ENCODE peak calls at places on chromosome 19, in ten cellular contexts. J, L, E, H, I, O, V, D, Y and S are unnamed samples.

GRCh38 chr19:39130337-39131254 is 5.0 kb downstream of the PAK4 start:
- DNase-seq in D (no peak), I (no peak), Y (no peak), L (no peak), O (no peak), H (no peak), E (no peak), V (no peak), J (no peak), S (no peak)

GRCh38 chr19:50695251-50696064 is 24.1 kb downstream of the SHANK1 start:
- DNase-seq in J (peak; percentile 8), I (no peak), V (no peak), D (no peak), Y (no peak), E (no peak), H (no peak), O (no peak), L (no peak), S (peak; percentile 24)

GRCh38 chr19:17765069-17765618 is 13.9 kb downstream of the FCHO1 start:
- DNase-seq in Y (peak; percentile 66), O (peak; percentile 44), V (peak; percentile 73), H (peak; percentile 93), E (no peak), L (no peak), J (no peak), D (no peak), I (no peak), S (no peak)

GRCh38 chr19:48372904-48373303 is 8.7 kb downstream of the SYNGR4 start:
- DNase-seq in O (no peak), V (no peak), J (no peak), E (no peak), I (no peak), Y (no peak), H (no peak), L (no peak), D (no peak), S (no peak)

GRCh38 chr19:50167314-50167721 is 4.2 kb upstream of the IZUMO2 start:
- DNase-seq in Y (peak; percentile 58), O (no peak), H (peak; percentile 71), L (no peak), V (no peak), I (no peak), E (no peak), J (no peak), D (no peak), S (no peak)

GRCh38 chr19:43470288-43470687 is 4.9 kb upstream of the LYPD3 start:
- DNase-seq in D (peak; percentile 68), H (no peak), J (no peak), V (no peak), E (peak; percentile 8), Y (no peak), O (no peak), I (no peak), L (peak; percentile 25), S (no peak)

GRCh38 chr19:29810504-29810871 is 1.3 kb upstream of the CCNE1 start:
- DNase-seq in L (no peak), J (no peak), D (no peak), V (no peak), O (no peak), Y (no peak), E (no peak), I (no peak), H (no peak), S (peak; percentile 9)

GRCh38 chr19:2097330-2098327 is 914 bp downstream of the IZUMO4 start:
- DNase-seq in O (no peak), Y (no peak), V (no peak), D (peak; percentile 51), J (no peak), E (no peak), H (no peak), I (no peak), L (no peak), S (no peak)

GRCh38 chr19:45404557-45405434 is at the start of gene PPP1R13L:
- DNase-seq in H (peak; percentile 95), V (peak; percentile 91), O (peak; percentile 96), D (no peak), E (no peak), Y (peak; percentile 97), I (peak; percentile 42), J (peak; percentile 55), L (no peak), S (no peak)

GRCh38 chr19:47813304-47813994 is 8.3 kb upstream of the CRX start:
- DNase-seq in Y (peak; percentile 96), E (peak; percentile 52), L (peak; percentile 74), I (no peak), D (peak; percentile 35), V (no peak), J (peak; percentile 88), H (peak; percentile 58), O (peak; percentile 28), S (no peak)

GRCh38 chr19:34808566-34808965 is 35.6 kb upstream of the ZNF599 start:
- DNase-seq in Y (no peak), I (peak; percentile 1), J (no peak), D (no peak), V (no peak), O (no peak), L (no peak), H (no peak), E (no peak), S (no peak)

GRCh38 chr19:55147408-55148251 is 1.4 kb downstream of the TNNT1 start:
- DNase-seq in O (no peak), I (no peak), V (no peak), D (no peak), Y (peak; percentile 75), E (no peak), L (no peak), H (no peak), J (no peak), S (no peak)

GRCh38 chr19:31402931-31403330 is 53.7 kb upstream of the TSHZ3 start:
- DNase-seq in Y (no peak), I (no peak), D (no peak), V (no peak), E (no peak), H (no peak), J (no peak), L (no peak), O (no peak), S (no peak)